ENCODE peak calls at places on chromosomes 5 and 9, in ten cellular contexts. P is AG08396; G is hypothalamus; A is bronchial epithelial cell; R is HuH-7; D is SW480; Q is SHP77; Y is LHCN-M2; O is stimulated activated CD4-positive, alpha-beta T cell treated with anti-CD3 and anti-CD28 coated beads, Interleukin-2, amount 100 ng/mL, for 48 hours; C is neural progenitor cell. L is an unnamed sample.

GRCh38 chr5:149317281-149318048 is 27.8 kb upstream of the GRPEL2 start:
- DNase-seq in A (peak), Y (peak), D (peak), P (peak), O (peak), C (peak), Q (peak), G (no peak), R (peak), L (no peak)

GRCh38 chr5:177994063-177994462 is 2.0 kb downstream of the PROP1 start:
- DNase-seq in D (no peak), Q (no peak), P (no peak), A (no peak), G (no peak), R (no peak), O (no peak), Y (no peak), C (no peak), L (no peak)

GRCh38 chr9:93645149-93645889 is 68.9 kb downstream of the PHF2 start:
- DNase-seq in R (no peak), Q (no peak), A (no peak), D (no peak), P (no peak), O (no peak), G (no peak), Y (no peak), C (no peak), L (peak)

GRCh38 chr5:179802950-179803562 is 3.6 kb downstream of the MGAT4B start:
- DNase-seq in A (no peak), G (no peak), C (peak), D (peak), P (no peak), O (no peak), Q (no peak), R (no peak), Y (no peak), L (peak)

GRCh38 chr5:139644001-139644456 is 4.1 kb upstream of the CXXC5 start:
- DNase-seq in Q (no peak), C (no peak), O (no peak), G (no peak), A (no peak), P (no peak), Y (no peak), R (peak), D (no peak), L (peak)

GRCh38 chr9:99594056-99594780 is 227.5 kb upstream of the NR4A3 start:
- DNase-seq in O (no peak), A (peak), Y (peak), P (no peak), R (no peak), Q (no peak), C (no peak), G (no peak), D (no peak), L (no peak)

GRCh38 chr5:90853759-90854515 is 295.3 kb downstream of the ADGRV1 start:
- DNase-seq in A (no peak), O (no peak), P (no peak), G (no peak), D (no peak), C (no peak), Y (no peak), R (no peak), Q (no peak), L (no peak)

GRCh38 chr9:91047993-91048607 is 246.5 kb downstream of the SYK start:
- DNase-seq in P (peak), D (no peak), C (no peak), O (no peak), A (peak), Y (peak), R (no peak), Q (no peak), G (no peak), L (no peak)

GRCh38 chr5:175718401-175719108 is 60.7 kb downstream of the HRH2 start:
- DNase-seq in G (no peak), O (peak), Q (peak), P (no peak), Y (no peak), D (peak), R (no peak), A (peak), C (peak), L (no peak)

GRCh38 chr5:7518947-7519560 is 123.1 kb downstream of the ADCY2 start:
- DNase-seq in C (peak), G (no peak), D (peak), Q (peak), O (no peak), P (no peak), Y (no peak), A (no peak), R (peak), L (no peak)

GRCh38 chr5:167208911-167209310 is 1082.5 kb upstream of the WWC1 start:
- DNase-seq in D (peak), C (no peak), G (no peak), R (no peak), P (no peak), Y (peak), O (no peak), Q (no peak), A (no peak), L (no peak)

GRCh38 chr5:139638090-139638735 is 9.9 kb upstream of the CXXC5 start:
- DNase-seq in R (no peak), C (peak), Q (peak), D (peak), A (no peak), Y (peak), O (no peak), P (peak), G (peak), L (peak)

GRCh38 chr9:272251-273213 is 57.9 kb downstream of the DOCK8 start:
- DNase-seq in Q (no peak), Y (no peak), G (no peak), A (no peak), O (peak), C (no peak), P (no peak), D (peak), R (no peak), L (peak)

GRCh38 chr5:180082633-180083420 is 11.3 kb upstream of the RNF130 start:
- DNase-seq in P (no peak), R (no peak), C (peak), Y (no peak), O (no peak), D (no peak), Q (no peak), G (no peak), A (no peak), L (no peak)

GRCh38 chr5:173498871-173499470 is 117.5 kb downstream of the BOD1 start:
- DNase-seq in G (no peak), Q (peak), O (no peak), R (no peak), A (no peak), Y (peak), P (no peak), D (peak), C (peak), L (no peak)

GRCh38 chr9:111527347-111527746 is 2.4 kb downstream of the ZNF483 start:
- DNase-seq in Q (no peak), A (no peak), P (no peak), G (no peak), Y (peak), C (no peak), D (no peak), R (no peak), O (no peak), L (no peak)

GRCh38 chr5:175657593-175658271 is at the start of gene HRH2:
- DNase-seq in C (peak), D (no peak), Y (no peak), Q (no peak), R (no peak), P (peak), A (no peak), O (peak), G (no peak), L (peak)

GRCh38 chr5:16540421-16540820 is 74.8 kb upstream of the ZNF622 start:
- DNase-seq in R (no peak), C (no peak), G (no peak), A (peak), D (no peak), O (no peak), P (peak), Q (no peak), Y (peak), L (no peak)

GRCh38 chr5:33271606-33272005 is 169.2 kb upstream of the TARS1 start:
- DNase-seq in A (no peak), Y (no peak), O (no peak), Q (no peak), P (no peak), C (no peak), G (no peak), D (no peak), R (no peak), L (no peak)

GRCh38 chr5:157342822-157343402 is 77.0 kb downstream of the CYFIP2 start:
- DNase-seq in C (peak), G (no peak), A (peak), P (peak), Y (no peak), Q (no peak), O (peak), R (peak), D (peak), L (no peak)

GRCh38 chr5:55913396-55914140 is 62.4 kb downstream of the IL31RA start:
- DNase-seq in C (no peak), P (no peak), G (no peak), O (no peak), Y (no peak), D (no peak), A (no peak), R (no peak), Q (no peak), L (no peak)

GRCh38 chr9:27365977-27366376 is 69.0 kb upstream of the EQTN start:
- DNase-seq in Y (no peak), O (peak), D (peak), R (no peak), G (no peak), Q (no peak), P (no peak), A (no peak), C (no peak), L (no peak)

GRCh38 chr9:129323376-129323998 is 145.4 kb upstream of the IER5L start:
- DNase-seq in D (no peak), C (no peak), G (no peak), P (no peak), Y (no peak), A (no peak), R (no peak), O (no peak), Q (no peak), L (no peak)

GRCh38 chr5:76790632-76791290 is 28.1 kb upstream of the F2RL1 start:
- DNase-seq in O (peak), Y (peak), R (no peak), A (peak), G (no peak), P (peak), Q (no peak), D (peak), C (no peak), L (no peak)

GRCh38 chr5:6493681-6494454 is 45.2 kb downstream of the UBE2QL1 start:
- DNase-seq in Y (no peak), P (no peak), G (no peak), R (no peak), O (no peak), D (no peak), Q (no peak), C (no peak), A (no peak), L (no peak)